ENCODE peak calls at places on chromosome 4, in five cellular contexts. N is natural killer cell, W is omental fat pad, X is SK-N-SH, K is left ventricle myocardium inferior. H is an unnamed sample.

GRCh38 chr4:17066972-17067371 is 168.5 kb upstream of the LDB2 start:
- DNase-seq in W (no peak), K (no peak), X (no peak), N (no peak), H (peak)

GRCh38 chr4:1382776-1383727 is 23.2 kb downstream of the NKX1-1 start:
- DNase-seq in X (no peak), W (no peak), K (peak), N (no peak), H (no peak)

GRCh38 chr4:115944146-115944905 is 830.9 kb upstream of the NDST4 start:
- DNase-seq in W (no peak), K (no peak), N (no peak), X (no peak), H (no peak)

GRCh38 chr4:112189754-112190153 is 41.8 kb upstream of the AP1AR start:
- DNase-seq in N (no peak), W (no peak), X (peak), K (no peak), H (peak)

GRCh38 chr4:15131551-15131950 is 129.3 kb downstream of the CPEB2 start:
- DNase-seq in K (no peak), N (no peak), X (no peak), W (no peak), H (no peak)

GRCh38 chr4:74755486-74755885 is 38.8 kb downstream of the BTC start:
- DNase-seq in K (no peak), X (no peak), N (no peak), W (no peak), H (no peak)

GRCh38 chr4:4302001-4302400 is 11.9 kb downstream of the ZBTB49 start:
- DNase-seq in K (no peak), N (no peak), X (no peak), W (no peak), H (no peak)

GRCh38 chr4:17528526-17529165 is 13.7 kb downstream of the CLRN2 start:
- DNase-seq in N (no peak), W (no peak), K (no peak), X (no peak), H (no peak)

GRCh38 chr4:89249313-89249712 is 58.3 kb downstream of the GPRIN3 start:
- DNase-seq in K (no peak), X (no peak), N (no peak), W (no peak), H (no peak)

GRCh38 chr4:7842384-7843279 is 97.0 kb downstream of the AFAP1 start:
- DNase-seq in W (no peak), K (no peak), N (no peak), X (no peak), H (peak)

GRCh38 chr4:6767341-6767724 is 15.2 kb upstream of the KIAA0232 start:
- DNase-seq in N (no peak), X (no peak), K (no peak), W (no peak), H (no peak)

GRCh38 chr4:112170451-112170993 is 25.3 kb downstream of the FAM241A start:
- DNase-seq in W (no peak), X (no peak), K (no peak), N (no peak), H (peak)

GRCh38 chr4:11042760-11043159 is 358.2 kb upstream of the CLNK start:
- DNase-seq in K (no peak), N (no peak), W (no peak), X (no peak), H (no peak)

GRCh38 chr4:145044341-145044740 is 53.7 kb downstream of the ANAPC10 start:
- DNase-seq in K (no peak), X (no peak), N (no peak), W (no peak), H (peak)

GRCh38 chr4:87679449-87680169 is 29.5 kb downstream of the DMP1 start:
- DNase-seq in N (no peak), K (peak), X (peak), W (no peak), H (peak)

GRCh38 chr4:127501103-127501502 is 131.7 kb upstream of the INTU start:
- DNase-seq in K (no peak), X (no peak), W (no peak), N (no peak), H (peak)

GRCh38 chr4:12595489-12595888 is 888.7 kb downstream of the RAB28 start:
- DNase-seq in W (no peak), X (no peak), K (no peak), N (no peak), H (no peak)

GRCh38 chr4:158710814-158711213 is 12.4 kb downstream of the PPID start:
- DNase-seq in K (no peak), N (no peak), W (no peak), X (no peak), H (peak)

GRCh38 chr4:41363384-41363981 is 106.8 kb downstream of the UCHL1 start:
- DNase-seq in W (no peak), X (no peak), N (no peak), K (peak), H (peak)

GRCh38 chr4:189029961-189030360 is 890.7 kb downstream of the TRIML1 start:
- DNase-seq in W (no peak), N (no peak), X (no peak), K (no peak), H (no peak)

GRCh38 chr4:163701915-163702314 is 207.4 kb downstream of the TMA16 start:
- DNase-seq in X (no peak), N (no peak), W (no peak), K (no peak), H (no peak)

GRCh38 chr4:122831515-122832196 is 5.0 kb downstream of the FGF2 start:
- DNase-seq in N (no peak), X (no peak), K (no peak), W (no peak), H (peak)

GRCh38 chr4:43244688-43245382 is 352.3 kb downstream of the GRXCR1 start:
- DNase-seq in X (no peak), W (no peak), K (no peak), N (no peak), H (no peak)

GRCh38 chr4:111283066-111283677 is 660.3 kb upstream of the PITX2 start:
- DNase-seq in N (no peak), K (peak), X (peak), W (peak), H (peak)

GRCh38 chr4:156931267-156931666 is 40.3 kb downstream of the PDGFC start:
- DNase-seq in X (no peak), N (no peak), W (no peak), K (no peak), H (peak)

GRCh38 chr4:188091-188490 is 63.8 kb downstream of the ZNF718 start:
- DNase-seq in X (no peak), K (no peak), N (no peak), W (no peak), H (no peak)

H was measured in GM03348.